ENCODE peak calls at places on chromosomes 6 and 20, in seven cellular contexts. E is H1, X is GM12878, J is HepG2, C is GM12891, S is K562, I is SK-N-SH. O is an unnamed sample.

GRCh38 chr6:48389146-48390043 is 278.4 kb upstream of the PTCHD4 start:
- DNase-seq in E (no peak), X (no peak), J (no peak), C (no peak), S (no peak), I (no peak), O (no peak)

GRCh38 chr6:128478230-128479047 is 42.0 kb downstream of the PTPRK start:
- DNase-seq in E (no peak), X (no peak), J (no peak), C (no peak), S (no peak), I (no peak), O (no peak)

GRCh38 chr6:137976430-137976829 is 109.4 kb downstream of the TNFAIP3 start:
- DNase-seq in E (no peak), X (no peak), J (no peak), C (no peak), S (no peak), I (no peak), O (no peak)

GRCh38 chr20:35315199-35316020 is 23.2 kb upstream of the FAM83C start:
- DNase-seq in E (no peak), X (no peak), J (no peak), C (no peak), S (no peak), I (no peak), O (no peak)

GRCh38 chr6:150076196-150076893 is 7.4 kb upstream of the ULBP3 start:
- DNase-seq in E (no peak), X (no peak), J (no peak), C (no peak), S (no peak), I (no peak), O (no peak)

GRCh38 chr6:5984150-5985089 is 22.3 kb downstream of the NRN1 start:
- DNase-seq in E (no peak), X (no peak), J (no peak), C (no peak), S (no peak), I (no peak), O (no peak)

GRCh38 chr20:61762886-61763739 is 302.6 kb downstream of the TAF4 start:
- DNase-seq in E (no peak), X (no peak), J (no peak), C (no peak), S (no peak), I (no peak), O (no peak)

GRCh38 chr20:51667002-51667408 is 101.2 kb downstream of the ATP9A start:
- DNase-seq in E (no peak), X (no peak), J (no peak), C (no peak), S (no peak), I (no peak), O (no peak)

GRCh38 chr6:54617730-54618129 is 228.8 kb upstream of the FAM83B start:
- DNase-seq in E (no peak), X (no peak), J (peak), C (no peak), S (no peak), I (no peak), O (no peak)

DNA sequence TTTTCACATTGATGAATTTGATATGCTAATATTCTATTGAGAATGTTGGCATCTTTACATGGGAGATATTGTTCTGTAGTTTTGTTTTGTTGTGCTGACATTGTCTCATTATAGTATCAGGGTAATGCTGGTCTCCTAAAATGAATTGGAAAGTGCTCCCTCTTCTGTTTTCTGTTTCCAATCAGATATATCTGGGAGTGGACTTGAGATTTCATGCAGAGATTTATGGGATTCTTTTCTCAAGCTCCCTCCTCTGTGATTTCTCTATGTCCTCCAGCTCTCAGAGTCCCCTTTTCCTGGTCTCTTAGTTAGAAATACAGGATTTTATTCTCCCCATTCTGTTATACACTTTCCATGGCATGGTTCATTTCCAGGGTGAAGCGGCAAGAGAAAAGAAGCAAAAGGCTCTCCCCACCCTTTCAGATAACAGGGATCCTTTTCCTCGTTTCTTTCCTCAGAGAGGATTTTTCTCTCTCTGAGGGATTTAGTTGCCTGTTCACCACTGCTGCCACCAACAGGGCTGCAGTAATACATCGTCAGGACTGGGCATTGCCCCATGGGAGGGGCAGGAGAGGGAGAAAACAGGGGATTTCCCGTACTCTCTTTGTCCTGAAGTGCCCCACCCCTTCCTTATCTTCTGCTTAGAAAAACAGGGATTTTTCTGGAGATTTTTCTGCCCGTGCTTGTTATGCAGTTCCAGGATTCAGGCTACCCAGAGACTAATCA is 59.3 kb upstream of the STMND1 start:
- DNase-seq in E (peak), X (no peak), J (peak), C (no peak), S (no peak), I (peak), O (no peak)
- TF ChIP-seq TAF1 in E (no peak), X (no peak), J (no peak), C (no peak), S (no peak), I (no peak), O (no peak)

DNA sequence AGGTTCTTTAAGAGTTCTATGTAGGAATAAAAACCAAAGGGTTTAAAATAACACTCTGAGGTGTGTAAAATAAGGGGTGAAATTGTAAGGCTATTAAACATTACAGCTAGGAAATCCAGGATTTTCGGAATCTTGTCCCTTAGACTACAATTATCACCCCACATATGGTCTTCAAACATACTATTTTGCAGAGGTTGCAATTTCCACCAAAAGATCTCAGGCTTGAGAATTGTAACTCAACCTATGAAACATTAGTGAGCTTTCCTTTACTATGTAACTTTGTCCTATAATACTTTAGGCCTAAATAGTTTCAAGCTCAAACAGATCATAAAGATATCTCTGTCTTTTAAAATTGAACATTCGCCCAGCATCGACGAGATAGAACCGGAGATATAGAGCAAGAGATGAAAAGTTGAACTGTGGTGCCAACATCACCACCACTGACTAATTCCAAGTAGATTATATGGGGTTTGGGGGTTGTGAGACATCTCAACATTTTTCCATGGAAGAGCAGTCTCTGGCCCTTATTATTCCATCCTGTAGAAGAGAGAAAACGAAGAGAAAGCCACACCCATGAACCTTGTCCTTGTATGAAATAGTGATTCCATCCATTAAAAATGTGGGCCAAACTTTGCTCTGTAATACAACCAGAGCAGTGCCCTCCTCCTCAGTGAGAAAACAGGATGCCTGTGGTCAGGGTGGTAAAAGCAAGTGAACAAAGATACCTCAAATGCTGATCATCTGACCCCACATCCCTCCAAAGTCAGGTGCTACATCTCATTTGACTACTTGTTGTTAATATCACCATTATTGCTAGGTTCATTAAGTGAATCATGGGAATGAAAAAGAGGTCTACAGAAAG is 284.5 kb upstream of the GJE1 start:
- DNase-seq in E (no peak), X (no peak), J (no peak), C (no peak), S (no peak), I (no peak), O (no peak)
- TF ChIP-seq TAF1 in E (no peak), X (no peak), J (no peak), C (no peak), S (no peak), I (no peak), O (no peak)

GRCh38 chr6:47102331-47102730 is 60.2 kb upstream of the ADGRF1 start:
- DNase-seq in E (no peak), X (no peak), J (no peak), C (no peak), S (no peak), I (no peak), O (no peak)

GRCh38 chr6:47094351-47094925 is 52.3 kb upstream of the ADGRF1 start:
- DNase-seq in E (no peak), X (no peak), J (peak), C (no peak), S (no peak), I (no peak), O (no peak)

GRCh38 chr6:47097092-47097945 is 55.2 kb upstream of the ADGRF1 start:
- DNase-seq in E (no peak), X (peak), J (peak), C (peak), S (peak), I (peak), O (peak)

GRCh38 chr6:47096233-47096887 is 54.2 kb upstream of the ADGRF1 start:
- DNase-seq in E (no peak), X (no peak), J (no peak), C (no peak), S (no peak), I (no peak), O (no peak)

DNA sequence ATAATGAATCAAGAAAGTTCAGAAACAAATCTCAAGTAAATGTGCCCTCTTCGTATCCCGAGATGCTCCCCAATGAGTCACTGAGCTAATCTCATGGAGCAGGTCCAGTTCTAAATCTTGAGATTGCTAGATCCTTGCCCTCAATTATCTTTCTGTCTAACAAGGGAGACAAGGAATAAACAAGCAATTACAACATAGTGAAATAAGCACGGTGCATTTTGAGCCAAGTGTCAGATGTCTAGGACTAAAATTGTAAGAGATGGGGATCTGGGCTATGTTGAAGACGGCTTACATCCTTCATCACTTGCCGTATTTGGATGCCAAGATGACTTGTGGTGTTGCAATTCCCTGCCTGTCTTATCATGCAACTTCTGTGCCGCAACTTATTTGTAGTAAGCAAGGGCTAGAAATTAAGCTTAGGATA is 56.5 kb upstream of the ADGRF1 start:
- DNase-seq in E (no peak), X (no peak), J (no peak), C (no peak), S (no peak), I (no peak), O (no peak)
- TF ChIP-seq TAF1 in E (no peak), X (no peak), J (no peak), C (no peak), S (no peak), I (no peak), O (no peak)

DNA sequence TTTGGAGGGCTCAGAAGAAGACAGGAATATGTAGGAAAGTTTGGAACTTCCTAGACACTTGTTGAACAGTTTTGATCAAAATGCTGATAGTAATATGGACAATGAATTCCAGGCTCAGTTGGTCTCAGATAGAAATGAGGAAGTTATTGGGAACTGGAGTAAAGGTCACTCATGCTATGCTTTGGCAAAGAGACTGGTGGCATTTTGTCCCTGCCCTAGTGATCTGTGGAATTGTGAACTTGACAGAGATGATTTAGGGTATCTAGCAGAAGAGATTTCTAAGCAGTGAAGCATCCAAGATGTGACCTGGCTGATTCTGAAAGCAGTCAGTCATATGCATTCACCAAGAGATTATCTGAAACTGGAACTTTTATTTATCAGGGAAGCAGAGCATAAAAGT is 45.1 kb downstream of the FRK start:
- DNase-seq in E (no peak), X (no peak), J (no peak), C (no peak), S (no peak), I (no peak), O (no peak)
- TF ChIP-seq TAF1 in E (no peak), X (no peak), J (no peak), C (no peak), S (no peak), I (no peak), O (no peak)

GRCh38 chr6:64224819-64225218 is 589.2 kb downstream of the PHF3 start:
- DNase-seq in E (no peak), X (no peak), J (no peak), C (no peak), S (no peak), I (no peak), O (no peak)
- TF ChIP-seq TAF1 in E (no peak), X (no peak), J (no peak), C (no peak), S (no peak), I (no peak), O (no peak)

GRCh38 chr6:136103101-136103688 is 146.9 kb downstream of the MTFR2 start:
- DNase-seq in E (no peak), X (no peak), J (no peak), C (no peak), S (no peak), I (no peak), O (no peak)
- TF ChIP-seq TAF1 in E (no peak), X (no peak), J (no peak), C (no peak), S (no peak), I (no peak), O (no peak)

GRCh38 chr6:134398453-134398852 is 80.5 kb upstream of the SGK1 start:
- DNase-seq in E (no peak), X (peak), J (no peak), C (no peak), S (no peak), I (no peak), O (no peak)
- TF ChIP-seq TAF1 in E (no peak), X (peak), J (no peak), C (no peak), S (no peak), I (no peak), O (no peak)